ENCODE peak calls at places on chromosomes 6 and 20, in six cellular contexts. F is pancreas, Z is Calu3, X is psoas muscle, J is NB4, R is lower leg skin. D is an unnamed sample.
A peak's percentile ranks its signal among the peaks of the same experiment; 100 is the strongest.

GRCh38 chr6:110190726-110191125 is 10.5 kb downstream of the CDC40 start:
- DNase-seq in F (no peak), Z (no peak), X (no peak), R (no peak), J (peak; percentile 57), D (no peak)

GRCh38 chr6:148842631-148843030 is 95.8 kb downstream of the UST start:
- DNase-seq in J (no peak), Z (no peak), F (no peak), X (no peak), R (no peak), D (no peak)

GRCh38 chr20:9919271-9920014 is 80.6 kb upstream of the PAK5 start:
- DNase-seq in R (no peak), F (no peak), X (no peak), Z (no peak), J (peak; percentile 3), D (no peak)

GRCh38 chr6:2101213-2101612 is 144.2 kb downstream of the GMDS start:
- DNase-seq in Z (no peak), R (no peak), J (peak; percentile 43), F (no peak), X (no peak), D (no peak)

GRCh38 chr6:133965817-133966360 is 12.9 kb downstream of the TBPL1 start:
- DNase-seq in Z (no peak), F (no peak), J (no peak), R (no peak), X (no peak), D (no peak)

GRCh38 chr6:160379464-160379863 is 31.3 kb downstream of the SLC22A3 start:
- DNase-seq in F (no peak), Z (no peak), J (no peak), R (no peak), X (no peak), D (no peak)

GRCh38 chr20:31720486-31721407 is 1.9 kb downstream of the BCL2L1 start:
- DNase-seq in Z (no peak), X (no peak), J (no peak), F (no peak), R (no peak), D (no peak)

GRCh38 chr20:33915726-33916331 is 77.9 kb upstream of the RALY start:
- DNase-seq in R (no peak), X (peak; percentile 50), J (peak; percentile 56), Z (peak; percentile 81), F (peak; percentile 72), D (no peak)

GRCh38 chr6:128519931-128520435 is 416 bp downstream of the PTPRK start:
- DNase-seq in J (no peak), Z (no peak), F (peak; percentile 78), R (peak; percentile 39), X (no peak), D (peak; percentile 24)

GRCh38 chr20:62641749-62642665 is at the start of gene SLCO4A1:
- DNase-seq in F (peak; percentile 81), X (peak; percentile 85), J (peak; percentile 95), Z (peak; percentile 95), R (no peak), D (peak; percentile 50)

DNA sequence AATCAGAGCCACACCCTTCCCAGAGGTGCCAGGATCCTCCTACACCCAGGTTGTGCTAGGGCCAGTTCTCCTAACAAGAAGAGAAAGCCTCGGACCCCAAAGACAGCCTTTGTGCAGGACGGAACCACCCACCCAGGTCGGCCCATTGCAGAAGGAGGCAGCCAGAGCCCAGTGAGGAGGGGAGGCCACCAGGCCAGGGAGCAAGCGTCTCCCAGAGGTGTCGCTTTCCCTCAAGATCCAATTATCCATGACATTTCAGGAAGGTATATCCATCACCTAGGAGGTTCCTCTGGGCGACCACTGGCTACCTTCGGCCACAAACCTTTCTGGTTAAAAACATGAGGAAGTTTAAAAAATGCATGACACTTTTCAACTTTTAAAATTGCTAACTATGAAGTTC is 87.4 kb upstream of the THBS2 start:
- DNase-seq in J (no peak), X (no peak), Z (no peak), R (no peak), F (no peak), D (no peak)
- TF ChIP-seq CTCF in J (no peak), X (no peak), Z (no peak), R (no peak), F (no peak), D (no peak)

GRCh38 chr6:13528232-13528631 is 40.8 kb upstream of the GFOD1 start:
- DNase-seq in J (no peak), F (no peak), X (no peak), Z (no peak), R (no peak), D (no peak)
- TF ChIP-seq CTCF in J (no peak), F (no peak), X (peak; percentile 9), Z (no peak), R (no peak), D (no peak)

GRCh38 chr6:108535079-108535742 is 25.5 kb upstream of the FOXO3 start:
- DNase-seq in J (no peak), F (no peak), X (no peak), Z (no peak), R (no peak), D (no peak)
- TF ChIP-seq CTCF in J (no peak), F (no peak), X (no peak), Z (no peak), R (no peak), D (no peak)

DNA sequence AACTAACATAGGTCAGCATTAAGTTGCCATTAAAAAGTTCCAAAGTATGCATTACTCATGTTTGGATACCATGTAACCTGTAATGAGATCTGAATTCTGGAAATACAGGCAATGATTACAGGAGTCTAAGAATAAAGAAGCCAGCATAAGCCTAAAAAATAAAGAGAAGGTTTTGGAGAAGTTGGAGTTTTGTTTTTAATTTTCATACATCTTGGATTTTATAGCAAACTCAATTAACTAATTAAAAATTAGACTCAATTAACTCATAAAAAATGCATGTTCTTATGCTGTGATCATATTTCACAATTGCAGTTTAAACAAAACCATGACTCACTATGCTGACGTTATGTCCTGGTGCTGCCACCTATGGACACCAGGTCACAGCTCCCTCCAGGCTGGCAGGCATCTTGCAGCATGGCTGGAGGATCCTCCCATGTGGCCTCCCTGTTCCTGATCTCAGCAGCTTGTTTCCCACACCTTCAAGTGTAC is 648.8 kb upstream of the AGPAT4 start:
- DNase-seq in F (peak; percentile 67), X (peak; percentile 33), R (peak; percentile 30), Z (peak; percentile 79), J (peak; percentile 78), D (no peak)
- TF ChIP-seq CTCF in F (peak; percentile 20), X (peak; percentile 44), R (no peak), Z (peak; percentile 36), J (peak; percentile 57), D (no peak)

DNA sequence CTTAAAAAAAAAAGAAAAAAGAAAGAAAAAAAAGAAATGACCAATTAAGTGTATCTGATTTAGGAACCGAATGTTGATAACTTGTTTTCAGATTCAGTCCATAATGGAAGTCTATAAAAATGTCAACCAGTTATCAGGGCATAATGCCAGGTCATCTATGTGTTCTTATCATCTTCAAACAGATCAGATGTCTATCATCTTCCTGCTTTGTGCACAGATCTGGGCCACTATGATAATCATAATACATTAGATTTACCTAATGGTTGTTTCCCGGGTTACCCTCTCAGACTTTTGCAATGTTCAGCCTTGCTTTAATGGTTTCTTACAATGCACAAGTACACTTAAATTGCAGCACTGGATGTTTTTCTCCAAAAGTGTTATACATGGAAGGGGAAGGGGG is 100.6 kb downstream of the NKAIN2 start:
- DNase-seq in R (no peak), F (no peak), J (no peak), X (no peak), Z (no peak), D (no peak)
- TF ChIP-seq CTCF in R (no peak), F (no peak), J (no peak), X (no peak), Z (no peak), D (no peak)

GRCh38 chr6:13226071-13226470 is 102.3 kb downstream of the TBC1D7 start:
- DNase-seq in X (no peak), J (no peak), Z (no peak), F (no peak), R (no peak), D (no peak)

GRCh38 chr6:13228264-13229204 is 99.8 kb downstream of the TBC1D7 start:
- DNase-seq in J (no peak), X (no peak), F (no peak), R (no peak), Z (no peak), D (no peak)

GRCh38 chr6:13234130-13234529 is 94.2 kb downstream of the TBC1D7 start:
- DNase-seq in Z (no peak), R (no peak), J (no peak), F (no peak), X (no peak), D (no peak)

GRCh38 chr6:13233106-13233505 is 95.2 kb downstream of the TBC1D7 start:
- DNase-seq in J (no peak), X (no peak), F (no peak), R (no peak), Z (no peak), D (no peak)

GRCh38 chr6:13229205-13230085 is 98.9 kb downstream of the TBC1D7 start:
- DNase-seq in J (no peak), R (no peak), F (no peak), X (no peak), Z (peak; percentile 38), D (no peak)
- TF ChIP-seq CTCF in J (no peak), R (no peak), F (no peak), X (no peak), Z (peak; percentile 20), D (no peak)

DNA sequence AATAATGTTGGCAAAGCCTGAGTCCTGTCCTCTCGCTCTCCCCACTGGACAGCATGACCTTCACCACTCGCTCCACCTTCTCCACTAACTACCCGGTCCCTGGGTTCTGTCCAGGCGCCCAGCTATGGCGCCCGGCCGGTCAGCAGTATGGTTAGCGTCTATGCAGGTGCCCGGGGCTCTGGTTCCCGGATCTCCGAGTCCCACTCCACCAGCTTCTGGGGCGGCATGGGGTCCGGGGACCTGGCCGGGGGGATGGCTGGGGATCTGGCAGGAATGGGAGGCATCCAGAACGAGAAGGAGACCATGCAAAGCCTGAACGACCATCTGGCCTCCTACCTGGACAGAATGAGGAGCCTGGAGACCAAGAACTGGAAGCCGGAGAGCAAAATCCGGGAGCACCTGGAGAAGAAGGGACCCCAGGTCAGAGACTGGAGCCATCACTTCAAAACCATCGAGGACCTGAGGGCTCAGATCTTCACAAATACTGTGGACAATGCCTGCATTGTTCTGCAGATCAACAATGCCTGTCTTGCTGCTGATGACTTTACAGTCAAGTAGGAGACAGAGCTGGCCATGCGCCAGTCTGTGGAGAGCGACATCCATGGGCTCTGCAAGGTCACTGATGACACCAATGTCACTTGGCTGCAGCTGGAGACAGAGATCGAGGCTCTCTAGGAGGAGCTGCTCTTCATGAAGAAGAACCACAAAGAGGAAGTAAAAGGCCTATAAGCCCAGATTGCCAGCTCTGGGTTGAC is 20.7 kb downstream of the RNF114 start:
- DNase-seq in X (peak; percentile 41), F (no peak), Z (no peak), J (peak; percentile 77), R (no peak), D (no peak)
- TF ChIP-seq CTCF in X (no peak), F (no peak), Z (no peak), J (no peak), R (no peak), D (no peak)

GRCh38 chr20:61252601-61253263 is 671 bp downstream of the CDH4 start:
- DNase-seq in J (no peak), Z (no peak), R (no peak), X (no peak), F (peak; percentile 65), D (no peak)
- TF ChIP-seq CTCF in J (no peak), Z (no peak), R (no peak), X (no peak), F (no peak), D (no peak)

GRCh38 chr6:46490425-46491200 is 636 bp downstream of the RCAN2 start:
- DNase-seq in F (peak; percentile 64), R (no peak), J (no peak), Z (peak; percentile 33), X (peak; percentile 22), D (no peak)
- TF ChIP-seq CTCF in F (no peak), R (no peak), J (peak; percentile 28), Z (peak; percentile 51), X (peak; percentile 0), D (no peak)

D was measured in omental fat pad.